ENCODE peak calls at places on chromosomes 4 and X, in six cellular contexts. I, O, N, R, Q and F are unnamed samples.

GRCh38 chr4:44157611-44158277 is 290.9 kb downstream of the KCTD8 start:
- DNase-seq in I (no peak), O (no peak), N (peak), R (no peak), Q (no peak), F (no peak)

GRCh38 chr4:33411182-33411581 is 2691.0 kb downstream of the PCDH7 start:
- DNase-seq in I (no peak), O (no peak), N (no peak), R (no peak), Q (no peak), F (no peak)

GRCh38 chr4:88138561-88138960 is 19.9 kb downstream of the ABCG2 start:
- DNase-seq in I (no peak), O (no peak), N (peak), R (peak), Q (no peak), F (no peak)

GRCh38 chr4:145390566-145390965 is 91.1 kb upstream of the SMAD1 start:
- DNase-seq in I (no peak), O (no peak), N (no peak), R (no peak), Q (no peak), F (no peak)

GRCh38 chrX:8139713-8140112 is 31.4 kb downstream of the VCX2 start:
- DNase-seq in I (no peak), O (no peak), N (peak), R (peak), Q (no peak), F (no peak)

GRCh38 chr4:88674565-88674964 is 23.1 kb downstream of the NAP1L5 start:
- DNase-seq in I (no peak), O (no peak), N (no peak), R (no peak), Q (no peak), F (no peak)

GRCh38 chrX:39171686-39172085 is 370.4 kb downstream of the MID1IP1 start:
- DNase-seq in I (no peak), O (no peak), N (no peak), R (no peak), Q (no peak), F (no peak)

GRCh38 chr4:3468154-3468553 is 5.0 kb downstream of the DOK7 start:
- DNase-seq in I (no peak), O (no peak), N (no peak), R (no peak), Q (no peak), F (no peak)

GRCh38 chr4:113222431-113222979 is 173.1 kb downstream of the ANK2 start:
- DNase-seq in I (no peak), O (no peak), N (no peak), R (no peak), Q (no peak), F (no peak)

GRCh38 chrX:105323951-105324350 is 103.5 kb upstream of the TEX13A start:
- DNase-seq in I (no peak), O (no peak), N (peak), R (peak), Q (no peak), F (no peak)

GRCh38 chr4:18075823-18076433 is 54.4 kb upstream of the LCORL start:
- DNase-seq in I (peak), O (peak), N (peak), R (no peak), Q (no peak), F (no peak)

GRCh38 chrX:15310117-15310516 is 5.3 kb downstream of the ASB11 start:
- DNase-seq in I (no peak), O (no peak), N (peak), R (peak), Q (peak), F (no peak)

GRCh38 chr4:186688150-186688943 is 35.3 kb downstream of the FAT1 start:
- DNase-seq in I (no peak), O (no peak), N (no peak), R (no peak), Q (no peak), F (no peak)

GRCh38 chr4:185567828-185568442 is 32.6 kb upstream of the PDLIM3 start:
- DNase-seq in I (no peak), O (peak), N (no peak), R (no peak), Q (peak), F (no peak)

GRCh38 chrX:129433945-129434344 is 89.3 kb downstream of the SMARCA1 start:
- DNase-seq in I (no peak), O (no peak), N (no peak), R (no peak), Q (no peak), F (no peak)

GRCh38 chrX:107709266-107709795 is 66.3 kb downstream of the TSC22D3 start:
- DNase-seq in I (no peak), O (no peak), N (no peak), R (no peak), Q (no peak), F (no peak)

GRCh38 chr4:37599092-37599800 is 86.9 kb downstream of the RELL1 start:
- DNase-seq in I (no peak), O (no peak), N (no peak), R (no peak), Q (no peak), F (no peak)

GRCh38 chr4:17236686-17237085 is 275.2 kb downstream of the QDPR start:
- DNase-seq in I (no peak), O (no peak), N (peak), R (no peak), Q (no peak), F (no peak)

GRCh38 chr4:6362243-6362885 is 92.7 kb downstream of the WFS1 start:
- DNase-seq in I (no peak), O (no peak), N (no peak), R (no peak), Q (no peak), F (no peak)

GRCh38 chr4:2080429-2081300 is 21.5 kb downstream of the NAT8L start:
- DNase-seq in I (no peak), O (no peak), N (no peak), R (no peak), Q (peak), F (no peak)

GRCh38 chrX:42975906-42976305 is 197.9 kb upstream of the PPP1R2C start:
- DNase-seq in I (no peak), O (no peak), N (peak), R (no peak), Q (no peak), F (no peak)
- TF ChIP-seq CTCF in I (no peak), O (no peak), N (no peak), R (no peak), Q (no peak), F (no peak)

DNA sequence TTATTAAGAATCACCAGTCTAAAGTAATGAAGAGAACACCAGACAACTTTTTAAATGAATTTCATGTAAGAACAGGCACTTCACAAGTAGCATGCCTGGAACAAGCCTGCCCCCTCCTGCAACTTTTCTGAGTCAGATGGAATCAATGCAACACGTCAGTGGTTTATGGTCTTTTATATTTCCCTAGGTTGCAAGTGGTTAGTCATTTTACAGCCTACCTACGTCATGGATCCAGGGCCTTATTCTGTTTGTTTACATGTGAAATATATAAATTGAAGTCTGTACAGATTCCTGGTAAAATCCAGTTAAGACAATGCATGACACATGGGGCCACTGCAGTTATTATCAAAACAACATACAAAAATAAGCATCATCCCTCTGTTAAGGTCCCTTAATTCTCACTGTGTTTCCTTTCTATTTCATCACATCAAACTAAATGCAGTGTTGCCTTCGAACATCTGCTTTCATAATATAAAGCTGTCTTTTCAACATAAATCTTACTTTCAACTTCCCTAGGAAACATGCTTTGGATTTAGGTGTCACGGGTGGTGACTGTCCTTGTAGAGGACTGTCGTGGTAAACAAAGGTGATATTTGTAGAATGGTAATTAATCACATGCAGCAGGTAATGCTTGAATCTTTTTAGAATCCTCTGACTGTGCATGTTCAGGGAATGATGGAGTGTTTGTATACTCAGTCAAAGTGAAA is 309.3 kb downstream of the FRMPD4 start:
- DNase-seq in I (no peak), O (no peak), N (peak), R (no peak), Q (no peak), F (no peak)
- TF ChIP-seq CTCF in I (no peak), O (no peak), N (peak), R (no peak), Q (no peak), F (no peak)

GRCh38 chrX:13369541-13370140 is 49.8 kb upstream of the ATXN3L start:
- DNase-seq in I (no peak), O (no peak), N (no peak), R (no peak), Q (no peak), F (no peak)

GRCh38 chrX:13371191-13371590 is 51.3 kb upstream of the ATXN3L start:
- DNase-seq in I (no peak), O (no peak), N (no peak), R (no peak), Q (no peak), F (no peak)

GRCh38 chrX:13364230-13364629 is 44.4 kb upstream of the ATXN3L start:
- DNase-seq in I (no peak), O (no peak), N (peak), R (no peak), Q (peak), F (no peak)

GRCh38 chrX:13366698-13367097 is 46.8 kb upstream of the ATXN3L start:
- DNase-seq in I (no peak), O (no peak), N (no peak), R (no peak), Q (no peak), F (no peak)

GRCh38 chrX:13367950-13368349 is 48.1 kb upstream of the ATXN3L start:
- DNase-seq in I (no peak), O (no peak), N (no peak), R (no peak), Q (no peak), F (no peak)
- TF ChIP-seq CTCF in I (no peak), O (no peak), N (no peak), R (no peak), Q (no peak), F (no peak)

DNA sequence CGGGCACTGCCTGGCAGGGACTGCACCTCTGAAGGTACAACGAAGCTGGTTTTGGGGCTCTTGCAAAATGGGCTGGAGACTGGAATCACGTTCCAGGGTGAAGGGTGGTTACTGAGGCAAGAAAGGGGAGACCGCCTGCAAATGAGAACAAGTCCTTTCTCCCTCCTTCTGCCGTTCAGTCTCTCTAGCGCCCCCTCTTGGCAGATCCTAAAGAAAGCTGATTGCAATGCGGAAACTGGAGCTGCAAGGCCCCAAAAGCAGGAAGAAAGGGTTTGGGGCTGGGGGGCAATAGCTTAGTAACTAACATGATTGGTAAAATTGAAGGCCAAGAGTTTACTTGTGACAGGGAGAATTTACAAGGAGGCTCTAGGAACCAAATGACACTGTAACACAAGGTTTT is 222.6 kb upstream of the HAND2 start:
- DNase-seq in I (no peak), O (peak), N (peak), R (no peak), Q (no peak), F (peak)
- TF ChIP-seq CTCF in I (no peak), O (no peak), N (peak), R (peak), Q (peak), F (peak)

DNA sequence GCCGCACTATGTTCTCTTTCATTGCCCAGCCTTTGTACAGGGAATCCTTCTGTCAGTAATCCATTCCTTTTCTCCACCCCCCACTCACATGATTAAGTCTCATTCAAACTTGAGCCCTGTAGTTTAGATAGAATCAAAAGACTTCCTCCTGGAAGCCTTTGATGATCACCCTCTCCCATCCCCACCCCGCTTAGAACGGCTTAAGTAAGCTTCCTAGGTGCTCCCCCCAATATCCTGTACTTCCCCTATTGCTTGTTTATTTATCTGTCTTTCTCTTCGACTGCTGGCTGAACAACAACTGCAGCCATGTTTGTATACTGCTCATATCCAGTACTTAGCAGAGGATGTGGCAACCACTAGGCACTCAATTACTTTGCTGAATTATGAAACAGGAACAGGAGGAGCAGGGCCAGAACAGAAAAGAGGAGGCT is 38.5 kb upstream of the GPC3 start:
- DNase-seq in I (no peak), O (no peak), N (no peak), R (no peak), Q (no peak), F (no peak)
- TF ChIP-seq CTCF in I (no peak), O (no peak), N (no peak), R (no peak), Q (no peak), F (no peak)

DNA sequence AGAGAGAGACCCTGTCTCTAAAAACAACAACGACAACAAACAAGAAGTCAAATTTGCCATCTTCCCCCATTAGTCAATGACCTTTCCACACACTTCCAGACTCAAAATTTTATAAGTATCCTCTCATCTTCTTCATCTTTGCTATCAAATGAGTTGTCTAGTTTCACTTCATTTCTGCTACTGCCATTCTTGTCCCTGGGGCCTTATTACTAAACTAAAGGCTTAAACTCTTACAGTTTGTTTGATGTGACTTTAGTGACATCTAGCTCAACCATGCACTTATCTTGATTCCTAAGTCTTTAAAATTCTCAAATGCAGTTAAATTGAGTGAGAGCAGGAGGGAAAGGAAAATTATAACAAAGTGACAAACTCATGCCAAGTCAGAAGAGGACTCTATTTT is 271.8 kb upstream of the GK2 start:
- DNase-seq in I (no peak), O (no peak), N (no peak), R (no peak), Q (no peak), F (no peak)
- TF ChIP-seq CTCF in I (no peak), O (no peak), N (no peak), R (no peak), Q (no peak), F (no peak)

GRCh38 chrX:48466696-48467095 is 3.4 kb downstream of the SLC38A5 start:
- DNase-seq in I (no peak), O (no peak), N (no peak), R (no peak), Q (no peak), F (no peak)
- TF ChIP-seq CTCF in I (no peak), O (no peak), N (peak), R (no peak), Q (no peak), F (peak)

GRCh38 chrX:103461156-103461555 is 58.1 kb downstream of the RAB40A start:
- DNase-seq in I (no peak), O (no peak), N (no peak), R (no peak), Q (no peak), F (no peak)
- TF ChIP-seq CTCF in I (no peak), O (no peak), N (no peak), R (no peak), Q (no peak), F (no peak)